ENCODE peak calls at places on chromosomes 13 and 19, in four cellular contexts. One of them, this sample, is unnamed.

GRCh38 chr13:22934744-22935523 is 245.8 kb upstream of the SGCG start:
- DNase-seq in neuronal stem cell: no peak
- DNase-seq in aorta: no peak
- DNase-seq in breast epithelium: no peak
- DNase-seq in this sample: no peak

GRCh38 chr13:44040070-44040753 is 160.5 kb downstream of the LACC1 start:
- DNase-seq in aorta: no peak
- DNase-seq in neuronal stem cell: no peak
- DNase-seq in breast epithelium: no peak
- DNase-seq in this sample: peak

GRCh38 chr19:51025401-51025800 is 1.0 kb downstream of the KLK11 start:
- DNase-seq in aorta: peak
- DNase-seq in breast epithelium: no peak
- DNase-seq in neuronal stem cell: no peak
- DNase-seq in this sample: no peak

GRCh38 chr13:114203536-114203935 is 24.5 kb downstream of the CFAP97D2 start:
- DNase-seq in aorta: no peak
- DNase-seq in neuronal stem cell: no peak
- DNase-seq in breast epithelium: no peak
- DNase-seq in this sample: no peak

GRCh38 chr19:40690699-40691420 is 409 bp upstream of the NUMBL start:
- DNase-seq in neuronal stem cell: no peak
- DNase-seq in breast epithelium: peak
- DNase-seq in aorta: peak
- DNase-seq in this sample: peak

GRCh38 chr13:39474600-39474999 is 128.4 kb downstream of the LHFPL6 start:
- DNase-seq in neuronal stem cell: no peak
- DNase-seq in aorta: no peak
- DNase-seq in breast epithelium: no peak
- DNase-seq in this sample: no peak

GRCh38 chr13:25927363-25927762 is 124.5 kb downstream of the SHISA2 start:
- DNase-seq in neuronal stem cell: no peak
- DNase-seq in breast epithelium: no peak
- DNase-seq in aorta: no peak
- DNase-seq in this sample: no peak

GRCh38 chr13:51501592-51502205 is 48.9 kb upstream of the INTS6 start:
- DNase-seq in breast epithelium: no peak
- DNase-seq in aorta: no peak
- DNase-seq in neuronal stem cell: no peak
- DNase-seq in this sample: peak

GRCh38 chr19:2625434-2625833 is 77.1 kb downstream of the GNG7 start:
- DNase-seq in breast epithelium: no peak
- DNase-seq in aorta: no peak
- DNase-seq in neuronal stem cell: no peak
- DNase-seq in this sample: no peak

GRCh38 chr13:86846501-86846900 is 824.7 kb upstream of the SLITRK5 start:
- DNase-seq in aorta: no peak
- DNase-seq in neuronal stem cell: no peak
- DNase-seq in breast epithelium: no peak
- DNase-seq in this sample: no peak

GRCh38 chr19:2779121-2779740 is 3.8 kb downstream of the SGTA start:
- DNase-seq in breast epithelium: no peak
- DNase-seq in aorta: no peak
- DNase-seq in neuronal stem cell: no peak
- DNase-seq in this sample: no peak

GRCh38 chr13:27770809-27771208 is 21.5 kb upstream of the GSX1 start:
- DNase-seq in aorta: no peak
- DNase-seq in neuronal stem cell: no peak
- DNase-seq in breast epithelium: no peak
- DNase-seq in this sample: no peak

DNA sequence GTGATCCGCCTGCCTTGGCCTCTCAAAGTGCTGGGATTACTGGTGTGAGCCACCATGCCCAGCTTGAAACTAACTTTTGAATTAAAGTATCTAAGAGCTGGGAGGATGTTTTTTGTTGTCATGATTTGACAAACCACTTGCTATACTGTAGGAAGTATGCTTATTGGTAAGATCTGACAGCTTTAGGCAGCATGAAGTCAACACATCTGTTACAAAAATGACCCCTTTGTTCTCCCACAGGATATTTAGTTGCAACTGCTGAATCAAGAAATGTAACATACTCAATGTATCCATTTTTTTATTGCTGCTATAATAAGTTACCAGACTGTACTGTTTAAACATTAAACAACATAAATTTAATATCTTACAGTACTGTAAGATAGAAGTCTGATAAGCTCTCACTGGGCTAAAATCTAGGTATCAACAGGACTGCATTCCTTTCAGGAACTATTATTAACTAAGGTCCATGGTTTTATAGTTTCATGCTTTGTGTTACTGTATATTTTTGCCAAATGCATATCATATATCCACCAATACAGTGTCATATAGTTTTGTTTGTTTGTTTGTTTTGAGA is 22.8 kb upstream of the LRP3 start:
- DNase-seq in aorta: no peak
- DNase-seq in breast epithelium: no peak
- DNase-seq in neuronal stem cell: no peak
- DNase-seq in this sample: no peak
- H3K4me3 ChIP-seq in aorta: no peak
- H3K4me3 ChIP-seq in breast epithelium: no peak
- H3K4me3 ChIP-seq in neuronal stem cell: no peak
- H3K4me3 ChIP-seq in this sample: no peak

GRCh38 chr13:75161804-75162203 is 320.2 kb downstream of the TBC1D4 start:
- DNase-seq in breast epithelium: no peak
- DNase-seq in aorta: no peak
- DNase-seq in neuronal stem cell: no peak
- DNase-seq in this sample: no peak
- H3K4me3 ChIP-seq in breast epithelium: no peak
- H3K4me3 ChIP-seq in aorta: no peak
- H3K4me3 ChIP-seq in neuronal stem cell: no peak
- H3K4me3 ChIP-seq in this sample: no peak

GRCh38 chr19:4557186-4557970 is 2.1 kb downstream of the SEMA6B start:
- DNase-seq in aorta: no peak
- DNase-seq in neuronal stem cell: no peak
- DNase-seq in breast epithelium: no peak
- DNase-seq in this sample: no peak
- H3K4me3 ChIP-seq in aorta: no peak
- H3K4me3 ChIP-seq in neuronal stem cell: no peak
- H3K4me3 ChIP-seq in breast epithelium: peak
- H3K4me3 ChIP-seq in this sample: no peak

GRCh38 chr19:17953869-17954268 is 13.0 kb upstream of the KCNN1 start:
- DNase-seq in aorta: no peak
- DNase-seq in breast epithelium: no peak
- DNase-seq in neuronal stem cell: no peak
- DNase-seq in this sample: no peak

GRCh38 chr19:17951151-17952040 is 15.5 kb upstream of the KCNN1 start:
- DNase-seq in aorta: no peak
- DNase-seq in neuronal stem cell: no peak
- DNase-seq in breast epithelium: no peak
- DNase-seq in this sample: peak

GRCh38 chr19:17953316-17953801 is 13.5 kb upstream of the KCNN1 start:
- DNase-seq in aorta: no peak
- DNase-seq in breast epithelium: no peak
- DNase-seq in neuronal stem cell: no peak
- DNase-seq in this sample: no peak

GRCh38 chr19:17950310-17951150 is 16.4 kb upstream of the KCNN1 start:
- DNase-seq in breast epithelium: no peak
- DNase-seq in aorta: no peak
- DNase-seq in neuronal stem cell: no peak
- DNase-seq in this sample: peak

DNA sequence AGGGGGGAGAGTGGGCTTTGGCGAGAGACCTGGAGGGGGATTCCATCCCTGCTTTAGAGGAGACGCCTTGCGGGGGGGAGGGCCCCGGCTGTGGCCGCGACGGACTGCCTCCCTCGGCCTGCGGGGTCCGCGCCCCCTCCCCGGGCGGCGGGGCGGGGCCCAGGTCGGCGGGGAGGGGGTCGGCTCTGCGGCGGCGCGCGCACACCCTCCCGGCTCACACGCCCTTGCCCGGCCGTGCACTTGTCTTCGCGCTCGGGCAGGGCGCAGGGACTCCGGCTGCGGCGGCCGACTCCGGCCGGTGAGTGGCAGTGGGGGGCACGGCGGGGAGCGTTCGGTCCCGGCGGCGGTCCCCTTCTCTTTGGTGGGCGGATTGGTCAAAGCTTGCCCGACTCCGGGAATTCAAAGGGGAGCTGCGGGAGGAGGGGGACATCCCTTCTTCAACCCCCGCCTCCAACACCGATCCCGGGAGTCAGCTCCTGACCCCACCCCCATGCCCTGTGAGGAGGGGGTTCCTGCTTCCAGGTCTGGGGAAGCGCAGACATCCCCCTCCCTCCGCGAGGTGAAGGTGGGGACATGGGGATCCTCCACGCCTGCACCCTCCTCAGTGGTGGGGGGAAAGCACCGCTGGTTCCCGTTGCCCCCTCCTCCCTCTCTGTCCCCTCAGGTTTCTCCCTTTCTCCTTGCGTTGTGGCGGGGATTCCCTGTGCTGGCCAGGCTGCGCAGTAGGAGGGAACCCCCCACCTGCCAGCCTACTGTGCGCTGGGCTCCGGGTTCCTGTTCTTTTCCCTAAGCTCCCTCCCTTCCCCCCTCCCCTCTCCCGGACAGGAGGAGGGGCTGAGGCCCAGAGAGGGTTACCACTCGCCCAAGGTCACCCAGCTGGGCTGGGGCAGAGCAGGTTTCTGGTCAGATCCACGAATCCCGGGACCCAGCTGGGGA is 14.6 kb upstream of the KCNN1 start:
- DNase-seq in aorta: no peak
- DNase-seq in breast epithelium: no peak
- DNase-seq in neuronal stem cell: no peak
- DNase-seq in this sample: peak
- H3K4me3 ChIP-seq in aorta: no peak
- H3K4me3 ChIP-seq in breast epithelium: peak
- H3K4me3 ChIP-seq in neuronal stem cell: peak
- H3K4me3 ChIP-seq in this sample: no peak

GRCh38 chr19:1441022-1441426 is 2.8 kb downstream of the RPS15 start:
- DNase-seq in breast epithelium: no peak
- DNase-seq in aorta: no peak
- DNase-seq in neuronal stem cell: no peak
- DNase-seq in this sample: no peak
- H3K4me3 ChIP-seq in breast epithelium: no peak
- H3K4me3 ChIP-seq in aorta: no peak
- H3K4me3 ChIP-seq in neuronal stem cell: no peak
- H3K4me3 ChIP-seq in this sample: no peak

GRCh38 chr19:5559804-5560133 is 8.0 kb downstream of the TINCR start:
- DNase-seq in neuronal stem cell: no peak
- DNase-seq in breast epithelium: no peak
- DNase-seq in aorta: no peak
- DNase-seq in this sample: no peak
- H3K4me3 ChIP-seq in neuronal stem cell: no peak
- H3K4me3 ChIP-seq in breast epithelium: no peak
- H3K4me3 ChIP-seq in aorta: no peak
- H3K4me3 ChIP-seq in this sample: no peak

DNA sequence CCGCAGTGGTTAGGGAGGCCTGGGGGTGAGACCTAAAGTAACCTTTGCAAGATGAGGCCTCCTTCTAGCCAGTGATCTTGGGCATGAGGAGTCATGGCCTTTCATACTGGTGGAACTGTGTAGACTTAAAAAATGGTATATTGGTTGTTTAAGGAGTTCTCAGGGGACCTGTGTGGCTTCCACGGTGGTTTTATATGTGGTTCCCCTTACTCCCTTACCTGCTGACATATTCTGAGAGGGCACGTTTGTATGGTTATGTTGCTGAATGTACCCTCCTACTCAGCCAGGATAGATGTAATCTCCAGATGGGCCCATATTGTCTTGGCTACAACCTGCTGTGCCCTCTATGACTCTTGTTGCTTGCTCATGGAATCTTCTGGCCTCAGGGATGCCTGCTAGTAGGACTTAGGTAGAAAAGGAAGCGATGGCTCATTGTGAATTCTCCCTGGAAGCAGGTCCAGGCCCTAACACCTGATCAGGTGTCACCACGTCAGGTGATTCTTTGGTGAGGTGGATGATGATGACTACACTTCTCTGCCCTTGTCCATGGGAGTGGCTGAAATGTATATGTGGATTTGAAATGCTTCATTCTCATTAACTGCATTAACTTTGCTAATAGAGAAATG is 1.8 kb downstream of the ZNF460 start:
- DNase-seq in neuronal stem cell: no peak
- DNase-seq in breast epithelium: no peak
- DNase-seq in aorta: no peak
- DNase-seq in this sample: no peak
- H3K4me3 ChIP-seq in neuronal stem cell: peak
- H3K4me3 ChIP-seq in breast epithelium: peak
- H3K4me3 ChIP-seq in aorta: no peak
- H3K4me3 ChIP-seq in this sample: peak

GRCh38 chr19:18119243-18120105 is 21.9 kb downstream of the MAST3 start:
- DNase-seq in aorta: no peak
- DNase-seq in neuronal stem cell: no peak
- DNase-seq in breast epithelium: no peak
- DNase-seq in this sample: no peak
- H3K4me3 ChIP-seq in aorta: no peak
- H3K4me3 ChIP-seq in neuronal stem cell: peak
- H3K4me3 ChIP-seq in breast epithelium: peak
- H3K4me3 ChIP-seq in this sample: no peak

GRCh38 chr13:110328509-110328908 is 21.4 kb downstream of the COL4A2 start:
- DNase-seq in neuronal stem cell: no peak
- DNase-seq in aorta: no peak
- DNase-seq in breast epithelium: no peak
- DNase-seq in this sample: no peak

GRCh38 chr13:110330491-110331001 is 23.5 kb downstream of the COL4A2 start:
- DNase-seq in neuronal stem cell: no peak
- DNase-seq in aorta: no peak
- DNase-seq in breast epithelium: no peak
- DNase-seq in this sample: peak

GRCh38 chr13:110329258-110329657 is 22.2 kb downstream of the COL4A2 start:
- DNase-seq in aorta: no peak
- DNase-seq in neuronal stem cell: no peak
- DNase-seq in breast epithelium: no peak
- DNase-seq in this sample: no peak

GRCh38 chr13:110331362-110331761 is 24.3 kb downstream of the COL4A2 start:
- DNase-seq in breast epithelium: no peak
- DNase-seq in neuronal stem cell: no peak
- DNase-seq in aorta: no peak
- DNase-seq in this sample: peak

GRCh38 chr13:110329798-110330461 is 22.8 kb downstream of the COL4A2 start:
- DNase-seq in neuronal stem cell: no peak
- DNase-seq in aorta: no peak
- DNase-seq in breast epithelium: no peak
- DNase-seq in this sample: peak
- H3K4me3 ChIP-seq in neuronal stem cell: no peak
- H3K4me3 ChIP-seq in aorta: no peak
- H3K4me3 ChIP-seq in breast epithelium: peak
- H3K4me3 ChIP-seq in this sample: no peak

GRCh38 chr19:56837492-56837891 is 3.0 kb downstream of the PEG3 start:
- DNase-seq in aorta: peak
- DNase-seq in neuronal stem cell: no peak
- DNase-seq in breast epithelium: peak
- DNase-seq in this sample: no peak
- H3K4me3 ChIP-seq in aorta: no peak
- H3K4me3 ChIP-seq in neuronal stem cell: no peak
- H3K4me3 ChIP-seq in breast epithelium: peak
- H3K4me3 ChIP-seq in this sample: peak